ENCODE peak calls at places on chromosome 4, in eight cellular contexts. D, A, K, J, C, Q, O and Z are unnamed samples.
A peak's percentile ranks its signal among the peaks of the same experiment; 100 is the strongest.

GRCh38 chr4:180116840-180117239 is 2126.4 kb upstream of the TENM3 start:
- DNase-seq in A (no peak), C (no peak), J (no peak), Q (no peak), D (no peak), K (no peak), O (no peak), Z (no peak)

GRCh38 chr4:1192493-1193205 is 20.3 kb upstream of the SPON2 start:
- DNase-seq in D (no peak), A (peak; percentile 35), C (peak; percentile 30), Q (no peak), O (peak; percentile 23), J (no peak), K (no peak), Z (no peak)

GRCh38 chr4:1050486-1051213 is 39.2 kb downstream of the FGFRL1 start:
- DNase-seq in D (no peak), C (peak; percentile 16), K (no peak), O (peak; percentile 11), J (no peak), Q (peak; percentile 27), A (peak; percentile 93), Z (no peak)

GRCh38 chr4:90181644-90182043 is 54.5 kb downstream of the CCSER1 start:
- DNase-seq in C (no peak), O (no peak), Q (no peak), K (peak; percentile 33), D (no peak), A (no peak), J (no peak), Z (no peak)

GRCh38 chr4:95510145-95510544 is 38.6 kb downstream of the UNC5C start:
- DNase-seq in J (peak; percentile 21), O (no peak), Q (peak; percentile 59), K (peak; percentile 49), C (no peak), A (no peak), D (no peak), Z (no peak)

GRCh38 chr4:158282252-158282651 is 72.0 kb downstream of the TMEM144 start:
- DNase-seq in C (no peak), A (no peak), O (no peak), K (peak; percentile 33), D (no peak), J (peak; percentile 43), Q (peak; percentile 47), Z (peak; percentile 55)

GRCh38 chr4:76197971-76198410 is 15.6 kb downstream of the SCARB2 start:
- DNase-seq in Q (peak; percentile 79), O (peak; percentile 55), C (peak; percentile 62), A (no peak), D (no peak), K (peak; percentile 46), J (peak; percentile 68), Z (peak; percentile 63)

GRCh38 chr4:183728223-183729068 is 69.4 kb downstream of the TRAPPC11 start:
- DNase-seq in D (no peak), J (no peak), Q (no peak), C (no peak), K (no peak), O (no peak), A (no peak), Z (no peak)

GRCh38 chr4:153065286-153065685 is 129.2 kb downstream of the FHDC1 start:
- DNase-seq in C (no peak), A (no peak), J (no peak), O (no peak), D (no peak), K (no peak), Q (no peak), Z (no peak)

GRCh38 chr4:21470531-21470930 is 478.0 kb downstream of the KCNIP4 start:
- DNase-seq in Q (peak; percentile 78), K (peak; percentile 68), A (no peak), D (no peak), O (no peak), C (no peak), J (peak; percentile 80), Z (peak; percentile 20)

GRCh38 chr4:145186719-145187118 is 6.3 kb upstream of the OTUD4 start:
- DNase-seq in K (no peak), J (no peak), D (no peak), Q (no peak), A (no peak), C (no peak), O (no peak), Z (no peak)

GRCh38 chr4:17494258-17494657 is 17.6 kb downstream of the QDPR start:
- DNase-seq in O (no peak), A (no peak), K (peak; percentile 71), C (no peak), D (no peak), J (peak; percentile 96), Q (peak; percentile 74), Z (peak; percentile 70)

GRCh38 chr4:76539979-76540378 is 105.0 kb downstream of the SHROOM3 start:
- DNase-seq in Q (no peak), J (no peak), A (no peak), C (no peak), O (no peak), D (no peak), K (no peak), Z (no peak)

GRCh38 chr4:32789026-32789608 is 2068.9 kb downstream of the PCDH7 start:
- DNase-seq in K (peak; percentile 95), C (no peak), O (no peak), J (peak; percentile 66), D (no peak), Q (peak; percentile 62), A (no peak), Z (peak; percentile 72)

GRCh38 chr4:74394476-74395136 is 29.7 kb downstream of the EREG start:
- DNase-seq in C (no peak), J (peak; percentile 38), D (no peak), Q (peak; percentile 83), K (no peak), A (no peak), O (no peak), Z (no peak)

GRCh38 chr4:22315643-22316042 is 200.2 kb downstream of the ADGRA3 start:
- DNase-seq in O (no peak), K (no peak), A (no peak), D (no peak), Q (no peak), C (no peak), J (peak; percentile 24), Z (no peak)

GRCh38 chr4:184003433-184003832 is 98.3 kb downstream of the STOX2 start:
- DNase-seq in O (no peak), D (no peak), K (no peak), A (no peak), C (no peak), Q (no peak), J (no peak), Z (no peak)

GRCh38 chr4:32519060-32519459 is 1798.9 kb downstream of the PCDH7 start:
- DNase-seq in Q (peak; percentile 65), C (no peak), A (no peak), D (no peak), J (peak; percentile 37), K (peak; percentile 45), O (no peak), Z (peak; percentile 35)

GRCh38 chr4:84565951-84566350 is 17.0 kb upstream of the CDS1 start:
- DNase-seq in J (no peak), O (no peak), A (peak; percentile 62), Q (no peak), K (no peak), D (no peak), C (no peak), Z (no peak)

GRCh38 chr4:5912614-5913019 is 19.7 kb upstream of the CRMP1 start:
- DNase-seq in C (no peak), Q (no peak), A (peak; percentile 67), D (no peak), K (peak; percentile 30), J (no peak), O (no peak), Z (no peak)

GRCh38 chr4:54322817-54323417 is 93.8 kb downstream of the PDGFRA start:
- DNase-seq in J (peak; percentile 64), Q (peak; percentile 62), K (peak; percentile 79), A (peak; percentile 92), D (peak; percentile 3), C (peak; percentile 69), O (peak; percentile 35), Z (peak; percentile 16)

GRCh38 chr4:164138521-164138920 is 615.4 kb upstream of the SMIM31 start:
- DNase-seq in K (peak; percentile 69), D (no peak), C (no peak), A (no peak), O (no peak), Q (no peak), J (no peak), Z (no peak)

GRCh38 chr4:67558493-67558892 is at the start of gene STAP1:
- DNase-seq in C (no peak), K (no peak), D (no peak), O (no peak), Q (no peak), J (no peak), A (no peak), Z (no peak)
- H3K4me3 ChIP-seq in C (no peak within 1 kb of the TSS), K (no peak within 1 kb of the TSS), D (no peak within 1 kb of the TSS), O (no peak within 1 kb of the TSS), Q (no peak within 1 kb of the TSS), J (no peak within 1 kb of the TSS), A (no peak within 1 kb of the TSS), Z (no peak within 1 kb of the TSS)

GRCh38 chr4:147704846-147705245 is 20.9 kb upstream of the PRMT9 start:
- DNase-seq in Q (no peak), C (no peak), A (no peak), K (no peak), D (no peak), O (no peak), J (no peak), Z (no peak)

GRCh38 chr4:147714575-147715401 is 17.1 kb upstream of the ARHGAP10 start:
- DNase-seq in K (peak; percentile 71), O (peak; percentile 59), A (no peak), J (peak; percentile 83), D (no peak), Q (peak; percentile 87), C (no peak), Z (peak; percentile 45)

GRCh38 chr4:147707892-147708672 is 23.8 kb upstream of the ARHGAP10 start:
- DNase-seq in Q (peak; percentile 64), C (peak; percentile 71), J (peak; percentile 63), K (peak; percentile 64), A (peak; percentile 73), D (peak; percentile 18), O (no peak), Z (no peak)

GRCh38 chr4:147709999-147710398 is 21.9 kb upstream of the ARHGAP10 start:
- DNase-seq in Q (peak; percentile 73), K (peak; percentile 27), J (peak; percentile 82), A (no peak), C (no peak), O (no peak), D (no peak), Z (no peak)
- H3K4me3 ChIP-seq in Q (no peak overlapping the region), K (no peak overlapping the region), J (no peak overlapping the region), A (no peak overlapping the region), C (no peak overlapping the region), O (no peak overlapping the region), D (no peak overlapping the region), Z (no peak overlapping the region)

GRCh38 chr4:20313237-20314030 is 61.7 kb downstream of the SLIT2 start:
- DNase-seq in J (no peak), A (peak; percentile 91), D (no peak), C (no peak), K (no peak), O (peak; percentile 16), Q (no peak), Z (no peak)
- H3K4me3 ChIP-seq in J (no peak overlapping the region), A (no peak overlapping the region), D (no peak overlapping the region), C (no peak overlapping the region), K (no peak overlapping the region), O (no peak overlapping the region), Q (no peak overlapping the region), Z (no peak overlapping the region)

DNA sequence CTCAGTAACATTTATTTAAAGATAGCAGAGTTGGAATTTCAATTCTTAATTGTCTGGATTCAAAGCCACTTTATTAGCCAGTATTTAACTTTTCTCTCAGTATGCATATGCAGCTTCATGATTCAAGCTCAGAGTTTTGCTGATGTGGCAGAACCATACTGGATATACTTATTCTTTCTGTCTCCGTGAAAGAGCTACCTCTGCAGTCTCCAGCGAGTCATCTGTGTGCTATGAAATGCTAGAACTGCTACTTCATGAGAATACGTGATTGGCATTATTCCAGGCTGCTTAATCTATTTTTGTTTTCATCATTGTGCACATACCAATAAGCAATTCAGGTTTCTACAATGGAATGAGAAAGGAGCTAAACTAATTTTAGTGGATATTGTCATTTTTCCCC is 743.7 kb downstream of the C4orf33 start:
- DNase-seq in C (no peak), A (no peak), J (peak; percentile 23), D (no peak), K (peak; percentile 84), Q (no peak), O (no peak), Z (peak; percentile 45)
- H3K4me3 ChIP-seq in C (no peak overlapping the region), A (no peak overlapping the region), J (no peak overlapping the region), D (no peak overlapping the region), K (no peak overlapping the region), Q (no peak overlapping the region), O (no peak overlapping the region), Z (no peak overlapping the region)